ENCODE peak calls at places on chromosomes 4 and X, in five cellular contexts. M is HepG2, C is GM12878, I is K562, X is H1. S is an unnamed sample.

GRCh38 chr4:161702287-161702686 is 461.5 kb downstream of the FSTL5 start:
- DNase-seq in M (no peak), I (no peak), C (no peak), X (no peak), S (no peak)

GRCh38 chr4:25551608-25552007 is 104.0 kb upstream of the SLC34A2 start:
- DNase-seq in M (no peak), C (no peak), X (no peak), I (no peak), S (no peak)

GRCh38 chr4:128830906-128831525 is 21.5 kb downstream of the JADE1 start:
- DNase-seq in C (no peak), X (no peak), I (no peak), M (no peak), S (no peak)

GRCh38 chrX:55118574-55118973 is 29.8 kb downstream of the PAGE2 start:
- DNase-seq in M (no peak), I (no peak), C (no peak), X (no peak), S (no peak)

GRCh38 chr4:6992728-6993655 is 50.2 kb upstream of the TADA2B start:
- DNase-seq in I (no peak), C (no peak), M (no peak), X (no peak), S (no peak)

GRCh38 chrX:19334945-19335626 is 8.6 kb upstream of the PDHA1 start:
- DNase-seq in I (peak), M (peak), C (peak), X (no peak), S (peak)

GRCh38 chrX:110421499-110422455 is 63.1 kb downstream of the RTL9 start:
- DNase-seq in C (no peak), X (no peak), I (no peak), M (no peak), S (no peak)

GRCh38 chrX:129665916-129666644 is 11.3 kb upstream of the APLN start:
- DNase-seq in I (no peak), X (no peak), M (no peak), C (no peak), S (no peak)

GRCh38 chr4:152239216-152239615 is 296.7 kb downstream of the FBXW7 start:
- DNase-seq in M (no peak), X (no peak), C (no peak), I (no peak), S (no peak)

GRCh38 chr4:61380865-61381264 is 180.7 kb downstream of the ADGRL3 start:
- DNase-seq in X (no peak), M (no peak), I (no peak), C (no peak), S (no peak)

GRCh38 chr4:92825186-92825715 is 521.5 kb downstream of the GRID2 start:
- DNase-seq in C (no peak), M (no peak), X (no peak), I (no peak), S (no peak)

GRCh38 chrX:134764202-134764785 is 106.0 kb upstream of the PLAC1 start:
- DNase-seq in M (peak), I (peak), X (no peak), C (no peak), S (no peak)

GRCh38 chr4:175562111-175562510 is 250.0 kb downstream of the GPM6A start:
- DNase-seq in M (no peak), X (no peak), I (no peak), C (no peak), S (no peak)

GRCh38 chr4:175560628-175561027 is 251.4 kb downstream of the GPM6A start:
- DNase-seq in M (no peak), C (no peak), I (no peak), X (no peak), S (no peak)

GRCh38 chr4:175561691-175562090 is 250.4 kb downstream of the GPM6A start:
- DNase-seq in M (no peak), X (no peak), I (no peak), C (no peak), S (no peak)

DNA sequence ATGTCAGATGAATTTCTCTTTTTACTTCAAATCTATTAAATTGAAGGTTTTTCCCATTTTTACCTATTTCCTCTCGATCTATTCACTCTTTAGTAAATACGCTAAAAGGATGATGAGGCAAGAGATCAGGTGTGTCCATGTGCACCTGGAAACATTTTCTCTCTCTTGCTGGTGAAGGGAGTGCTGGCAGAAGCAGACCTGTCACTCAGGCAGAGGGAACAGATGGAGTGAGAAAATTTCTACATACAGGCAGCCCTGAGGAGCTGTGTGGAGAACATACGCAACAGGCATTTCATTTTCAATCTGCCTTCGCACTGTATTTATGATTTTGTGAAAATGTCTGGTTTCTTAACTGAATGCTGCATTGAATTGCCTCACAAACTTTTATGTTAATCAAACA is 249.5 kb downstream of the GPM6A start:
- DNase-seq in X (no peak), M (no peak), C (no peak), I (no peak), S (no peak)
- TF ChIP-seq TAF1 in X (no peak), M (no peak), C (no peak), I (no peak), S (no peak)

DNA sequence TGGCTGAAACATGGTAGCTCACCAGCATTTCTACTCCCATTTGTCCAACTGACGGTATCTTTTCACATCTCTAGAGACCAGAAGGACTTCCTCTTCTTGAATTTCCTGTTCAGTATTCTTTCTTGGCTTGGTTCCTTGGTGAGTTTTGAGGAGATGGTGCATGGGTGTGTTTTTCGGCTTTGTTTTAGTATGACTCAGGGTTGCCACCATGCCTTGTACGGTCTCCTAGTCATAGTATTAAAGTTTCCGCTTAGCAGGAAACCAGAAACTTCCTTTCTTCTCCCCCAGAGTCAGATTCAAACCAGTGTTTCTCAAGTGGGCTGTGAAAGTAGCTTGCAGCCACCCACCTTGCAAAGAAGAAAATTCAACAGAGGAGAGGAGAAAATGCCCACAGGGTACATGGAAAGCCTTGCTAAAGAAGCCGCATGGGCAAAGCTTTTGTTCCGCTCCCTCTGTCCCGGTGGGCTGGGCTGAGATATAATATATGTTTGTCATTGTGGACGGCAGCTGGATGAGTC is 5.7 kb downstream of the CD99 start:
- DNase-seq in M (no peak), I (no peak), C (peak), X (no peak), S (no peak)
- TF ChIP-seq POLR2AphosphoS5 in M (no peak), I (no peak), C (no peak), X (no peak), S (no peak)

DNA sequence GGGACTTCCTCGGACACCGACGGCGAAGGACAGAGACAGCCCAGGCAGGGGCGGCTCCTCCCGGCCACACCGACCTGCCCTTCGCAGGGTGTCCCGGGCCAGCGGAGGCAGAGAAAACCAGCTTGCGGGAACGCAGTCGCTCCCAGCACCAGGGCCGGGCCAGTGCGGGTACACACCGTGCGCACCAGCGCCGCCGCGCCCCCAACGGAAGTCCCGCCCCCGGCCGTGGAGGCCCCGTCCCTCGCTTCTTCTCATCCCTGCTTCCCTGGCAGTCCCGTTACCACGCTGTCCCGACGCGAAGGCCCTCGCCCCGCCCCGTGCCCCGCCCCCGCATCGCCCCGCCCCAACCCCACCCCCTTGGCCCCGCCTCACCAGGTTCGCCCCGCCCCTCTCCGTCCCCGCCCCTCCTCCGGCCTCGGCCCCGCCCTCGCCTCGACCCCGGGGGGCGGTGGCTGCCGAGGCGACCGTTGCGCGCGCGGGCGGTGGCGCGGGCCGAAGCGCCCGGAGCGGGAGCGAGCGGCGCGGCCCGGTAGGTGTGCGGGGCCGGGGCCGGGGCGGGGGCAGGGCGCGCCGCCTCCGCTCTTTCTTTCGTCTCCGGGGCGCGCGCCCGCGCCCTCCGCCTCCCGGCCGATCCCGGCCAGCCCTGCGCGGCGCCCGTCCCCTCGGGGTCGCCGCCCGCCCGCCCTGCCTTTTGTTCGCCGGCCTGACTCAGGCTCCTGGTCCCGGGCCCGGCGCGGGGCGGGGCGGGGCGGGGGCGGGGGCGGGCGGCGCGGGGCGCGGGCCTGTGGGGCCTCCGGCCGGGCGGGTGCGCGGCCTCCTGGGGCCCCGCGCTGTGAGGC is at the start of gene RGS12:
- DNase-seq in I (peak), C (peak), X (peak), M (peak), S (peak)
- TF ChIP-seq POLR2A in I (peak), C (peak), X (no peak), M (peak), S (no peak)

GRCh38 chr4:2066011-2066551 is 7.0 kb downstream of the NAT8L start:
- DNase-seq in I (no peak), M (no peak), X (no peak), C (no peak), S (no peak)
- TF ChIP-seq TAF1 in I (no peak), M (no peak), X (no peak), C (no peak), S (no peak)

GRCh38 chrX:43589735-43590515 is 66.2 kb upstream of the MAOA start:
- DNase-seq in M (peak), X (no peak), C (no peak), I (no peak), S (no peak)
- TF ChIP-seq POLR2AphosphoS5 in M (no peak), X (no peak), C (no peak), I (no peak), S (no peak)

DNA sequence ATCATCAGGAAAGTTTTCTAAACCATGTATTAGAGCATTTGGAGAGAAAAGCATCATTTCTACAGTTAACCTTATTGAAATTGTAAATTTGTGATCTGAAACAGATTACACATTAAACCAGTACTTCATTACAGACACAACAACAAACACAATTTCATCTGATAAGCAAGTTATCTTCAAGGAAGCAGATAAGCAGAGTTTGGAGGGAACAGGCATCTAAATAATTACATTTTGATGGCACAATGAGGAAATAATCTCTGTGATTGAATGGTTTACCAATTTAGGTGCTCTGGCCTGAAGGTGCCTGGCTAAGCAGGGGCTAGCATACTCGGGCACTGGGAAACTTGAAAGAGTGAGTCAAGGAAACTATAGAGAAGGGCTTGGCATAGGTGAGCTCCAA is 619.8 kb downstream of the PACRGL start:
- DNase-seq in X (no peak), M (no peak), C (no peak), I (no peak), S (no peak)
- TF ChIP-seq POLR2A in X (no peak), M (no peak), C (no peak), I (no peak), S (no peak)

GRCh38 chr4:68338625-68339024 is 11.3 kb downstream of the YTHDC1 start:
- DNase-seq in X (no peak), I (no peak), M (no peak), C (no peak), S (no peak)

GRCh38 chr4:68344049-68344448 is 5.8 kb downstream of the YTHDC1 start:
- DNase-seq in M (no peak), I (no peak), X (no peak), C (no peak), S (no peak)

GRCh38 chr4:68346461-68346860 is 3.4 kb downstream of the YTHDC1 start:
- DNase-seq in M (peak), C (no peak), I (no peak), X (no peak), S (no peak)

GRCh38 chr4:68344785-68345184 is 5.1 kb downstream of the YTHDC1 start:
- DNase-seq in M (no peak), C (no peak), X (no peak), I (no peak), S (no peak)

DNA sequence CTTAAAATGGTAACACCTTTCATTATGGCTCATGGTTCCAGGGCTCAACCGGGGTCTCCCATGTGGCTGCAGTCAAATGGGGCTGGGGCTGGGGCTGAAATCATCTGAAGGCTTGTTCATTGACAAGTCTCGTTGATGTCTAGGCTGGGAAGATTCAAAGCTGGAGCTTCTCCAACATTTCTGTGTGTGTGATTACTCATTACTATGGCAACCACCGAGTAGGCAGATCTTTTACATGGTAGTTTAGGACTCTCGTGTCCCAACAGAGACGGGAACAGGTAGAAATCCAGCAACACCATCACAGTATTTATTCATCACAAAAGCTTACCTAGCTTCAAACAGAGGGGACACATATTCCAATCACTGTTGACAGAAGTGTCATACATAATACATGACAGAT is 7.8 kb downstream of the YTHDC1 start:
- DNase-seq in X (no peak), C (no peak), I (no peak), M (no peak), S (no peak)
- TF ChIP-seq TAF1 in X (no peak), C (no peak), I (no peak), M (no peak), S (no peak)

DNA sequence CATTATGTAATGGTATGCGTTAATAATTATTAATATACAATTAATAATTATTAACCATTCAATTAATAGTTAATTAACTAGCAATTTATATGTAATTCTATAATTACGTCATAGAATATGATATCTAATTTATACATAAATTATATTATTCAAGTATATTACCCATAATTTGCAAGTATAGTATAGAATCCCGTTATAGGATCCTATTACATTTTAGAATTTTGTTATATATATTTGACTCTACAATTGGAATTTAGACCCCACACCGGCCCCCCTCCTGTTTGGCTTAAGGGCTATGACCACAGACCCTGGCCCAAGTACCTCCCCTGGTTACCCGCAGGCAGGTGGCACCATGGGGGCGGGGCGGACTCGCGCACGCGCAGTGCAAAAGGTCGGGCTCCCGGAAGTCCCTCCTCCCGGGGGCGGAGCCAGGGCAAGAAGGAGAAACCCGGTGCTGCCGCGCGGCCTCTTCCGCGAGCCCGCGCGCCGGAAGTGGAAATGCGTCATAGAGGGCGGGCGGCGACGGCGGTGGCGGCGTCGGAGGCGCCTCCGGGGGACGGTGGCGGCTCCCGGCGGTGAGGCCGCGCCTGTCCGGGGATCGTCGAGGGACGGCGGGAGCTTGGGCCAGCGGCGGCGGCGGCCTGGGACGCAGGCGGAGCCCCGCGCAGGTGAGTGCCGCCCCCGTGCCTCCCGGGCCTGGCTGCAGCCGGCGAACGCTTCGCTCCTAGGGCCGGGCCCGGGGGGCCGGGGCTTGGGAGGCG is at the start of gene AKAP17A:
- DNase-seq in I (peak), M (peak), C (peak), X (peak), S (peak)
- TF ChIP-seq POLR2AphosphoS5 in I (no peak), M (peak), C (peak), X (no peak), S (no peak)

GRCh38 chr4:48016141-48017107 is at the start of the genes CNGA1 and NIPAL1:
- DNase-seq in X (peak), I (peak), M (peak), C (no peak), S (peak)
- TF ChIP-seq POLR2A in X (no peak), I (no peak), M (no peak), C (peak), S (no peak)